ENCODE peak calls at places on chromosomes 12 and 14, in five cellular contexts. One of them, this sample, is unnamed.

GRCh38 chr12:49537709-49538601 is 875 bp upstream of the KCNH3 start:
- DNase-seq in esophagus squamous epithelium: no peak
- DNase-seq in AG09309: no peak
- DNase-seq in D721Med: no peak
- DNase-seq in fibroblast of the aortic adventitia: no peak
- DNase-seq in this sample: no peak

GRCh38 chr12:590206-590750 is 73.0 kb downstream of the NINJ2 start:
- DNase-seq in D721Med: no peak
- DNase-seq in AG09309: no peak
- DNase-seq in fibroblast of the aortic adventitia: no peak
- DNase-seq in esophagus squamous epithelium: no peak
- DNase-seq in this sample: no peak

GRCh38 chr12:131782061-131782460 is 46.1 kb upstream of the MMP17 start:
- DNase-seq in AG09309: peak
- DNase-seq in esophagus squamous epithelium: no peak
- DNase-seq in D721Med: no peak
- DNase-seq in fibroblast of the aortic adventitia: no peak
- DNase-seq in this sample: no peak

GRCh38 chr14:104315625-104316024 is 177.2 kb downstream of the KIF26A start:
- DNase-seq in fibroblast of the aortic adventitia: no peak
- DNase-seq in AG09309: no peak
- DNase-seq in esophagus squamous epithelium: no peak
- DNase-seq in D721Med: no peak
- DNase-seq in this sample: no peak

GRCh38 chr12:10236720-10237119 is 24.0 kb downstream of the GABARAPL1 start:
- DNase-seq in esophagus squamous epithelium: no peak
- DNase-seq in AG09309: no peak
- DNase-seq in D721Med: no peak
- DNase-seq in fibroblast of the aortic adventitia: no peak
- DNase-seq in this sample: no peak

GRCh38 chr14:77657244-77657643 is 40.8 kb upstream of the SPTLC2 start:
- DNase-seq in D721Med: no peak
- DNase-seq in AG09309: no peak
- DNase-seq in esophagus squamous epithelium: no peak
- DNase-seq in fibroblast of the aortic adventitia: no peak
- DNase-seq in this sample: peak

GRCh38 chr12:12899530-12900380 is 8.4 kb downstream of the GPRC5A start:
- DNase-seq in fibroblast of the aortic adventitia: peak
- DNase-seq in esophagus squamous epithelium: no peak
- DNase-seq in D721Med: no peak
- DNase-seq in AG09309: peak
- DNase-seq in this sample: no peak

GRCh38 chr12:100401660-100402059 is 44.8 kb downstream of the SLC17A8 start:
- DNase-seq in fibroblast of the aortic adventitia: peak
- DNase-seq in D721Med: no peak
- DNase-seq in AG09309: peak
- DNase-seq in esophagus squamous epithelium: no peak
- DNase-seq in this sample: no peak

GRCh38 chr14:36579573-36580140 is 2.8 kb downstream of the NKX2-8 start:
- DNase-seq in fibroblast of the aortic adventitia: no peak
- DNase-seq in esophagus squamous epithelium: no peak
- DNase-seq in D721Med: no peak
- DNase-seq in AG09309: no peak
- DNase-seq in this sample: no peak

GRCh38 chr12:50222275-50222783 is 55.2 kb upstream of the CERS5 start:
- DNase-seq in D721Med: no peak
- DNase-seq in esophagus squamous epithelium: no peak
- DNase-seq in AG09309: peak
- DNase-seq in fibroblast of the aortic adventitia: peak
- DNase-seq in this sample: no peak

GRCh38 chr14:45068396-45068795 is 15.5 kb upstream of the PRPF39 start:
- DNase-seq in AG09309: no peak
- DNase-seq in D721Med: no peak
- DNase-seq in fibroblast of the aortic adventitia: no peak
- DNase-seq in esophagus squamous epithelium: no peak
- DNase-seq in this sample: no peak

GRCh38 chr12:48925218-48925871 is at the start of gene FKBP11:
- DNase-seq in AG09309: no peak
- DNase-seq in esophagus squamous epithelium: no peak
- DNase-seq in D721Med: peak
- DNase-seq in fibroblast of the aortic adventitia: peak
- DNase-seq in this sample: no peak

GRCh38 chr12:98146043-98146442 is 369.3 kb upstream of the TMPO start:
- DNase-seq in fibroblast of the aortic adventitia: no peak
- DNase-seq in D721Med: no peak
- DNase-seq in esophagus squamous epithelium: no peak
- DNase-seq in AG09309: no peak
- DNase-seq in this sample: no peak

GRCh38 chr14:91416744-91417133 is 881 bp downstream of the CCDC88C start:
- DNase-seq in D721Med: no peak
- DNase-seq in fibroblast of the aortic adventitia: no peak
- DNase-seq in esophagus squamous epithelium: no peak
- DNase-seq in AG09309: no peak
- DNase-seq in this sample: no peak

GRCh38 chr12:109963743-109964429 is 32.3 kb downstream of the GIT2 start:
- DNase-seq in esophagus squamous epithelium: no peak
- DNase-seq in fibroblast of the aortic adventitia: peak
- DNase-seq in D721Med: no peak
- DNase-seq in AG09309: peak
- DNase-seq in this sample: no peak

GRCh38 chr12:38392584-38393144 is 76.1 kb downstream of the ALG10B start:
- DNase-seq in AG09309: no peak
- DNase-seq in esophagus squamous epithelium: no peak
- DNase-seq in fibroblast of the aortic adventitia: peak
- DNase-seq in D721Med: no peak
- DNase-seq in this sample: peak

GRCh38 chr14:52153939-52154338 is 85.1 kb upstream of the NID2 start:
- DNase-seq in fibroblast of the aortic adventitia: no peak
- DNase-seq in AG09309: no peak
- DNase-seq in D721Med: no peak
- DNase-seq in esophagus squamous epithelium: no peak
- DNase-seq in this sample: no peak

GRCh38 chr12:29510591-29511174 is 13.2 kb upstream of the OVCH1 start:
- DNase-seq in D721Med: no peak
- DNase-seq in esophagus squamous epithelium: no peak
- DNase-seq in fibroblast of the aortic adventitia: peak
- DNase-seq in AG09309: no peak
- DNase-seq in this sample: no peak

GRCh38 chr12:104877107-104877705 is 80.9 kb downstream of the SLC41A2 start:
- DNase-seq in esophagus squamous epithelium: no peak
- DNase-seq in D721Med: peak
- DNase-seq in AG09309: peak
- DNase-seq in fibroblast of the aortic adventitia: peak
- DNase-seq in this sample: no peak

GRCh38 chr14:73634333-73634833 is 10.4 kb upstream of the DNAL1 start:
- DNase-seq in esophagus squamous epithelium: no peak
- DNase-seq in AG09309: no peak
- DNase-seq in fibroblast of the aortic adventitia: no peak
- DNase-seq in D721Med: no peak
- DNase-seq in this sample: no peak

GRCh38 chr14:31596691-31597090 is 35.5 kb downstream of the NUBPL start:
- DNase-seq in AG09309: no peak
- DNase-seq in D721Med: no peak
- DNase-seq in fibroblast of the aortic adventitia: no peak
- DNase-seq in esophagus squamous epithelium: no peak
- DNase-seq in this sample: no peak

GRCh38 chr14:69882086-69882864 is 3.1 kb downstream of the SMOC1 start:
- DNase-seq in esophagus squamous epithelium: no peak
- DNase-seq in fibroblast of the aortic adventitia: no peak
- DNase-seq in AG09309: no peak
- DNase-seq in D721Med: peak
- DNase-seq in this sample: no peak

GRCh38 chr12:67364228-67364627 is 95.1 kb downstream of the CAND1 start:
- DNase-seq in esophagus squamous epithelium: no peak
- DNase-seq in D721Med: no peak
- DNase-seq in fibroblast of the aortic adventitia: peak
- DNase-seq in AG09309: no peak
- DNase-seq in this sample: no peak

GRCh38 chr12:93223440-93224426 is 154.0 kb upstream of the NUDT4 start:
- DNase-seq in esophagus squamous epithelium: no peak
- DNase-seq in D721Med: no peak
- DNase-seq in AG09309: no peak
- DNase-seq in fibroblast of the aortic adventitia: peak
- DNase-seq in this sample: no peak

GRCh38 chr14:104240426-104241157 is 102.2 kb downstream of the KIF26A start:
- DNase-seq in esophagus squamous epithelium: no peak
- DNase-seq in D721Med: no peak
- DNase-seq in AG09309: no peak
- DNase-seq in fibroblast of the aortic adventitia: no peak
- DNase-seq in this sample: no peak

GRCh38 chr12:29660847-29661246 is 122.9 kb downstream of the TMTC1 start:
- DNase-seq in esophagus squamous epithelium: no peak
- DNase-seq in fibroblast of the aortic adventitia: no peak
- DNase-seq in AG09309: no peak
- DNase-seq in D721Med: no peak
- DNase-seq in this sample: no peak

GRCh38 chr12:78562358-78563205 is 302.0 kb upstream of the SYT1 start:
- DNase-seq in fibroblast of the aortic adventitia: peak
- DNase-seq in D721Med: no peak
- DNase-seq in AG09309: no peak
- DNase-seq in esophagus squamous epithelium: no peak
- DNase-seq in this sample: no peak

DNA sequence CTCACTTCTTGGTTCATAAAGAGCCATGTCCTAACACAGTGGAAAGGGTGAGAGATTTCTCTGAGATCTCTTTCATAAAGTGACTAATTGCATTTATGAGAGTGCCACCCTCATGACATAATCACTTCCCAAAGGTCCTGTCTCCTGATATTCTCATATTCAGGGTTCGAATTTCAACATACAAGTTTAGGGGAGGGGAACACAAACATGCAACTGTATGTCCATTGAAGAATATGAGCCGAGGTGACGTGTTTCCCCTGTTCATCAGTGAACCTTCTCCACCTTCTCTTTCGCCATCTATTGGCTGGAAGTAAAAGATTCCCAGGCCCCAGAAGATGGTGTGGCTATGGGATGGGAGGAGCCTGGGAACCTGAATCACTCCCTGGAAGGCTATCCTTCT is 354.2 kb upstream of the ATP2B1 start:
- DNase-seq in esophagus squamous epithelium: no peak
- DNase-seq in D721Med: no peak
- DNase-seq in fibroblast of the aortic adventitia: no peak
- DNase-seq in AG09309: no peak
- DNase-seq in this sample: no peak
- TF ChIP-seq CTCF in esophagus squamous epithelium: no peak
- TF ChIP-seq CTCF in D721Med: peak
- TF ChIP-seq CTCF in fibroblast of the aortic adventitia: no peak
- TF ChIP-seq CTCF in AG09309: no peak
- TF ChIP-seq CTCF in this sample: no peak

GRCh38 chr14:29085546-29085945 is 319.0 kb downstream of the FOXG1 start:
- DNase-seq in D721Med: no peak
- DNase-seq in fibroblast of the aortic adventitia: peak
- DNase-seq in AG09309: no peak
- DNase-seq in esophagus squamous epithelium: no peak
- DNase-seq in this sample: no peak
- TF ChIP-seq CTCF in D721Med: no peak
- TF ChIP-seq CTCF in fibroblast of the aortic adventitia: peak
- TF ChIP-seq CTCF in AG09309: peak
- TF ChIP-seq CTCF in esophagus squamous epithelium: no peak
- TF ChIP-seq CTCF in this sample: no peak

GRCh38 chr14:38490273-38490672 is 234.4 kb upstream of the CLEC14A start:
- DNase-seq in esophagus squamous epithelium: no peak
- DNase-seq in AG09309: no peak
- DNase-seq in D721Med: no peak
- DNase-seq in fibroblast of the aortic adventitia: no peak
- DNase-seq in this sample: no peak
- TF ChIP-seq CTCF in esophagus squamous epithelium: no peak
- TF ChIP-seq CTCF in AG09309: no peak
- TF ChIP-seq CTCF in D721Med: no peak
- TF ChIP-seq CTCF in fibroblast of the aortic adventitia: no peak
- TF ChIP-seq CTCF in this sample: no peak

DNA sequence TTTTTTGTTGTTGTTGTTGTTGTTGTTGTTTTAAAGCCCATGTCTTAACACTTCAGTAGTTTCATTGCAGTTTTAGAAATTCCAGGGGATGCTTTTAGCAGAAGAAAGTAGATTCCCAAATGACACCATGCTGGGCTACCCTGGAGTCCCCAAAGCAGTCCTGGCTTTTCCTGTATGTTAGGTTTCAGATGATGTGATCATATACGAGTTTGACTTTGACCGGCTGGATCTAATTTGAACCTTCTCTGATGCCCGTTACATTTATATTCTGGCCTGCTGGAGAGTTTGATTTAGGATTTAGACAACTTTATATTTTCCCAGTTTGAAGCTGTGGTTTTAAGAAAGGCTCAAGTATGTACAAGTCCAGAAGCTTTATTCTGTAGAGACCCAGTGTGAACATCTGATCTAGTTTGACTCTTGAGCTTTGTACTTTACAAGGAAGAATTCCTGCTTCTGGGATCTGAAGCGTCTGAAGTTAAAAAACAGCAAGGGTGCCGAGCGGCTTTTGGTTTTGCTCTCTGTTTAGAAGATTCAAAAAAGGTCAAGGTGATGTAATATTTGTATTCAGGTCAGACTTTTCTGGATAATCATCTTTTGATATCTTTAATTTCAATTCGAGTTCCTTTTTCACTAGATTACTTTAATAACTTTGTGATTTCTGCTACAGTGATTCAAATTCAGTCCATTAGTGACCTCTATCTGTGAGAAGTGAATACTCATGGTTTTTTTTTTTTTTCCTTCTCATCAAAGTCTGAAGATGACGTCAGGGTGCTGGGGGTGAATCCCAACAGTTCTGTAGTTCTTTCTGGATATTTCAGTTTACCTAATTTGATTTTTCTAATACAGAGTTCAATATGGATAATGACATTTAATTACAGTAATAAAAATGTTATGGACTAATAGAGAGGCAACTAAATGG is 6.2 kb downstream of the FLRT2 start:
- DNase-seq in esophagus squamous epithelium: no peak
- DNase-seq in AG09309: no peak
- DNase-seq in fibroblast of the aortic adventitia: peak
- DNase-seq in D721Med: no peak
- DNase-seq in this sample: no peak
- TF ChIP-seq CTCF in esophagus squamous epithelium: peak
- TF ChIP-seq CTCF in AG09309: peak
- TF ChIP-seq CTCF in fibroblast of the aortic adventitia: peak
- TF ChIP-seq CTCF in D721Med: peak
- TF ChIP-seq CTCF in this sample: peak

This sample was measured in CD14-positive monocyte.